ENCODE peak calls at places on chromosomes 3 and 15, in six cellular contexts. P is GM12878, F is H1, Y is HepG2, Q is K562, X is SK-N-SH. J is an unnamed sample.

GRCh38 chr15:31145271-31145911 is 43.9 kb upstream of the TRPM1 start:
- DNase-seq in P (no peak), F (no peak), Y (peak), Q (no peak), X (no peak), J (no peak)

GRCh38 chr3:184428561-184429175 is 48.8 kb downstream of the CHRD start:
- DNase-seq in P (no peak), F (no peak), Y (no peak), Q (no peak), X (no peak), J (no peak)

GRCh38 chr3:24199775-24200247 is 254.7 kb downstream of the NR1D2 start:
- DNase-seq in P (no peak), F (no peak), Y (no peak), Q (no peak), X (peak), J (no peak)

GRCh38 chr3:100423611-100424010 is 22.3 kb downstream of the LNP1 start:
- DNase-seq in P (no peak), F (no peak), Y (no peak), Q (no peak), X (no peak), J (no peak)

GRCh38 chr3:9386060-9386459 is 11.4 kb upstream of the SETD5 start:
- DNase-seq in P (no peak), F (no peak), Y (no peak), Q (no peak), X (no peak), J (no peak)

GRCh38 chr3:107407355-107407754 is 30.1 kb downstream of the CCDC54 start:
- DNase-seq in P (no peak), F (no peak), Y (no peak), Q (no peak), X (no peak), J (no peak)

GRCh38 chr15:78997981-78998499 is 53.2 kb upstream of the CTSH start:
- DNase-seq in P (no peak), F (no peak), Y (no peak), Q (no peak), X (no peak), J (no peak)

GRCh38 chr3:53149006-53149690 is 11.9 kb upstream of the PRKCD start:
- DNase-seq in P (no peak), F (no peak), Y (no peak), Q (no peak), X (no peak), J (no peak)

GRCh38 chr3:183375337-183375736 is 53.1 kb downstream of the MCF2L2 start:
- DNase-seq in P (no peak), F (no peak), Y (no peak), Q (no peak), X (no peak), J (no peak)

GRCh38 chr15:48644498-48644826 is 1.0 kb downstream of the FBN1 start:
- DNase-seq in P (no peak), F (no peak), Y (no peak), Q (no peak), X (no peak), J (no peak)
- TF ChIP-seq POLR2AphosphoS5 in P (no peak), F (no peak), Y (no peak), Q (no peak), X (no peak), J (no peak)

GRCh38 chr3:158217992-158218391 is 108.1 kb downstream of the RSRC1 start:
- DNase-seq in P (no peak), F (no peak), Y (no peak), Q (no peak), X (no peak), J (no peak)
- TF ChIP-seq GABPA in P (no peak), F (no peak), Y (no peak), Q (no peak), X (no peak), J (no peak)

GRCh38 chr3:33882296-33882695 is 83.9 kb downstream of the PDCD6IP start:
- DNase-seq in P (no peak), F (no peak), Y (no peak), Q (no peak), X (no peak), J (no peak)

GRCh38 chr3:33884701-33885100 is 86.3 kb downstream of the PDCD6IP start:
- DNase-seq in P (no peak), F (no peak), Y (no peak), Q (no peak), X (no peak), J (no peak)

GRCh38 chr3:33885496-33885895 is 87.1 kb downstream of the PDCD6IP start:
- DNase-seq in P (no peak), F (no peak), Y (no peak), Q (no peak), X (no peak), J (no peak)

GRCh38 chr3:33884204-33884561 is 85.8 kb downstream of the PDCD6IP start:
- DNase-seq in P (no peak), F (no peak), Y (peak), Q (peak), X (no peak), J (no peak)

DNA sequence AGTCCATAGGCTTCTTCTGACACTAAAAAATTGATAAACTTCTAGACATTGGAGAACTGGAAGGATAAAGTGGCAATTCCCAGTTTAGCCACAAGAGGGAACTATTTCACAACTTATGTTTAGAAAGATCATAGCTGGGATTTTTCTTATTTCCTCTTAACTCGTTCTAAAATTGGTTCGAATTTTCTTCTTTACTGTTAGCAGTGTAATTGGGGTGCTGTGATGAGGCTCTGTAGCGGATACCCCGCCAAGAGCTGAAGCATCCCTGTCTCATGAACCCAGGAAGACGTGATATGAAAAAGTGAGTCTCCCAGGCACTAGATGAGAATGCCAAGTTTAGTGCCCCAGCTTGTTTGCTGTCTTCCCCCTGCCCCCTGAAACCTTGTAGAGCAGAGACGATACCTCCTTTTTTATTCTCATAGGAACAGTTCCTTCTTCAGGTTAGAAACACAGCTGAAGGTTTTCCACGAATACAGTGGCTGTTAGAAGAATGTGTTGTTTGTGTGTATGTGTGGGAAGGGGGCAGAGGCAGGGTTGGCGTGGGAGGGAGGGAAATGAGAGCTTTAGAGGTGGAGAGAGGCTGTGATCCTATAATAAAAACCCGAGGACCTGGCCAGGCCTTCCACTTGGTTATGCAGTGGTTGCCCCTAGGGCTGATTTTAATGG is 85.2 kb downstream of the PDCD6IP start:
- DNase-seq in P (no peak), F (no peak), Y (peak), Q (peak), X (peak), J (peak)
- H3K4me3 ChIP-seq in P (no peak), F (no peak), Y (no peak), Q (no peak), X (peak), J (no peak)

GRCh38 chr3:43423142-43423541 is 136.8 kb downstream of the SNRK start:
- DNase-seq in P (no peak), F (no peak), Y (no peak), Q (no peak), X (no peak), J (no peak)
- TF ChIP-seq POLR2AphosphoS5 in P (no peak), F (no peak), Y (no peak), Q (no peak), X (no peak), J (no peak)

DNA sequence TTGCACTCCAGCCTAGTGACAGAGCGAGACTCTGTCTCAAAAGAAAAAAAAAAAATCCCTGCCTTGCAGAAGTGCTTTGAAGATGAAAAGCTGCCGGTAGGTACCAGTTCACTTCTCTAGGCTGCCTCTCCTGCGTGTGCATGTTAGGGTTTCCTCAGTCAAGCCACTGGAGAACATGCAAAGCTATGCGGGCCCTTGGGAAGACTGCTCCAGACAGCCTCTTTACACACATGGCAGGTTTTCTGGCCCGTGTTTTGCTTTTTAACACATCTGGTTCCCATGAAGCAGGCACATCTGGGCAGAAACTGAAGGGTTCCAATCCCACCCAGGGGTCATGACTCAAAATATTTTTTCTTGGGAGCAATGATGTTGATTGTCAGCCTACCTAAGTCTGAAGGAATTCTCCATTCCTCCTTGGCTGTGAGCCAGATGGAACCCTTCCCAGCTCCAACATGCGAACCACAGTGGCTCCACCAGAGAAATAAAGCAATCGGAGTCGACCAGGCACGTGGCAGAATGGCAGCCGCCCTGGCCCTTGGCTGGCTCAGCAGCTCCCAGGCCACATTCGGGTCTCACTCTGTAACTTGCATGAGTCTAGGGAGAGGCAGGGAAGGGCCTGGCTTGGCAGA is 29.5 kb downstream of the MGLL start:
- DNase-seq in P (no peak), F (no peak), Y (no peak), Q (no peak), X (no peak), J (no peak)
- TF ChIP-seq GABPA in P (no peak), F (no peak), Y (no peak), Q (no peak), X (no peak), J (no peak)

GRCh38 chr15:38213392-38213791 is 39.2 kb upstream of the SPRED1 start:
- DNase-seq in P (no peak), F (no peak), Y (no peak), Q (no peak), X (no peak), J (no peak)

GRCh38 chr15:38215707-38216106 is 36.9 kb upstream of the SPRED1 start:
- DNase-seq in P (no peak), F (no peak), Y (no peak), Q (no peak), X (no peak), J (no peak)

GRCh38 chr15:38217181-38217580 is 35.5 kb upstream of the SPRED1 start:
- DNase-seq in P (no peak), F (no peak), Y (no peak), Q (no peak), X (no peak), J (no peak)

GRCh38 chr15:38217788-38218609 is 34.6 kb upstream of the SPRED1 start:
- DNase-seq in P (no peak), F (no peak), Y (no peak), Q (no peak), X (no peak), J (no peak)

DNA sequence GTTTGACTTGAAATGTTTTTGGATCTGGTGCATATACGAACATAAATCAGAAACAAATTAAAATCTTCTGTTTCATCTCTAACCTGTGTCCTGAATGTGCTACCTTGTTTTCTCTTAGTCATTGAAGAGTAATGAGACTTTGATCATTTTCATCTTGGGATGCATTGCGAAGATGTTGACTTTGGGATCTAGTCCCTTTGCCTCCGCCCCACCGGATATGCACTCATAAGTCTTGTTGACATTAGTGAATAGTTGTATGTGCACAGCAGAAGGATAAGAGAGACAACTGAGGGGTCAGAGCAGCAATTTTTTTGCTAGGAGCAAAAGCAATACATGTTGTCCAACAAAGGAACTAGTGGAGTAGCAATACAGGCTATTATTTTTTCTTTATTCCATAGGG is 35.9 kb upstream of the SPRED1 start:
- DNase-seq in P (no peak), F (no peak), Y (peak), Q (no peak), X (no peak), J (no peak)
- H3K4me3 ChIP-seq in P (no peak), F (no peak), Y (no peak), Q (no peak), X (no peak), J (no peak)

DNA sequence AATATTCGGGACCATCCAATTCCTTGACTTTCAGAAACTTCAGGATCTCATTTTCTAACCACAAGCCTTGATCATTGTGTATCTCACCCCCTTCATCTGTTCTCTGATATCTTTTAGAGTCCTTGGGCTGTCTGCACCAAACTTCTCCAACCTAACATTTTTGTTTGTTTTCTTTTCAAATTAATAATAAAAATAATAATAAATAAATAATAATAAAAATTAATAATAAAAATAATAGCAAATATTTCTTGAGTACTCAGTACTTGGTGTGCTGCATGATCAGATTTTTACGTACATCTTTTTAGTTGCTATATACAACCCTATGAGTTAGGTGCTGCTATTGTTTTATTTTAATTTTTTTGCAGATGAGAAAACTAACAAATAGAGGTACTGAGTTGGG is 70.2 kb upstream of the TPRG1 start:
- DNase-seq in P (no peak), F (no peak), Y (no peak), Q (no peak), X (no peak), J (no peak)
- TF ChIP-seq POLR2AphosphoS5 in P (no peak), F (no peak), Y (no peak), Q (no peak), X (no peak), J (no peak)

GRCh38 chr15:39756806-39757522 is 25.7 kb downstream of the FSIP1 start:
- DNase-seq in P (no peak), F (no peak), Y (peak), Q (peak), X (no peak), J (peak)
- TF ChIP-seq GABPA in P (no peak), F (no peak), Y (no peak), Q (no peak), X (no peak), J (no peak)

DNA sequence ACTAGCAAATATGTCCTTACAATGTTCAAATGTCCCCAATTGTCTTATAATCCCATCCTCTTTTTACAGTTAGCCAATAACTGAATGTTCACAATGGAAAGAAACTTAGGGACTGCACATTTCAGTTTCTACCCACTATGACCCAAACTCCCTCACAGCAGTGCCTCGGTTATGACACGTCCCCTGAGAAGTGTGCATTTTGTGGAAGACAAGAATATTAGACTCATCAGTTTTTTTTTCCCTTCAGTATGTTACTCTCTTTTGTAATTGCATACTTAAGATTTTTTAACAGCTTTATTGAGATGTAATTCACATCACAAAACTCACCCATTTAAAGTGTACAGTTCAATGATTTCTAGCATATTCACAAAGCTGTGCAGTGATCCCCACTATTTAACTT is 64.8 kb downstream of the IGF2BP2 start:
- DNase-seq in P (no peak), F (no peak), Y (no peak), Q (no peak), X (no peak), J (no peak)
- H3K4me3 ChIP-seq in P (no peak), F (no peak), Y (no peak), Q (no peak), X (peak), J (no peak)

J was measured in HL-60.